ENCODE peak calls at places on chromosome 6, in four cellular contexts. Q is neural crest cell, E is hypothalamus, N is HTR-8/SVneo. A is an unnamed sample.

GRCh38 chr6:44470106-44470446 is 82.6 kb downstream of the CDC5L start:
- DNase-seq in Q (no peak), E (no peak), N (no peak), A (no peak)

GRCh38 chr6:18632670-18633410 is 245.7 kb downstream of the RNF144B start:
- DNase-seq in Q (no peak), E (no peak), N (peak), A (no peak)

GRCh38 chr6:138162104-138162946 is 586 bp downstream of the ARFGEF3 start:
- DNase-seq in Q (no peak), E (no peak), N (no peak), A (no peak)

GRCh38 chr6:90072501-90072900 is 178.2 kb downstream of the GJA10 start:
- DNase-seq in Q (no peak), E (no peak), N (no peak), A (no peak)

GRCh38 chr6:25360611-25361010 is 81.4 kb downstream of the CARMIL1 start:
- DNase-seq in Q (no peak), E (no peak), N (no peak), A (no peak)

GRCh38 chr6:14822689-14823088 is 423.2 kb upstream of the JARID2 start:
- DNase-seq in Q (no peak), E (no peak), N (no peak), A (no peak)

GRCh38 chr6:150813319-150813992 is 52.0 kb upstream of the MTHFD1L start:
- DNase-seq in Q (no peak), E (no peak), N (no peak), A (no peak)

GRCh38 chr6:168949876-168950499 is 303.7 kb downstream of the THBS2 start:
- DNase-seq in Q (no peak), E (no peak), N (no peak), A (no peak)

GRCh38 chr6:113381957-113382356 is 475.2 kb upstream of the MARCKS start:
- DNase-seq in Q (no peak), E (no peak), N (no peak), A (no peak)

GRCh38 chr6:155883741-155884140 is 428.1 kb upstream of the NOX3 start:
- DNase-seq in Q (no peak), E (no peak), N (no peak), A (no peak)

GRCh38 chr6:107532707-107533106 is 42.8 kb downstream of the SOBP start:
- DNase-seq in Q (no peak), E (no peak), N (no peak), A (no peak)

GRCh38 chr6:49087372-49087771 is 375.7 kb downstream of the MMUT start:
- DNase-seq in Q (no peak), E (no peak), N (no peak), A (no peak)

GRCh38 chr6:50853924-50854323 is 35.3 kb downstream of the TFAP2B start:
- DNase-seq in Q (no peak), E (no peak), N (no peak), A (no peak)

GRCh38 chr6:144639654-144640053 is 354.5 kb downstream of the UTRN start:
- DNase-seq in Q (no peak), E (no peak), N (no peak), A (no peak)

GRCh38 chr6:136288566-136289326 is 900 bp downstream of the BCLAF1 start:
- DNase-seq in Q (peak), E (peak), N (peak), A (peak)

GRCh38 chr6:33621396-33622388 is 570 bp downstream of the ITPR3 start:
- DNase-seq in Q (no peak), E (no peak), N (no peak), A (no peak)

GRCh38 chr6:48086187-48086586 is 24.8 kb downstream of the PTCHD4 start:
- DNase-seq in Q (no peak), E (no peak), N (no peak), A (no peak)

GRCh38 chr6:144055121-144055931 is 40.0 kb downstream of the SF3B5 start:
- DNase-seq in Q (no peak), E (no peak), N (no peak), A (no peak)

GRCh38 chr6:36735110-36735971 is 37.7 kb downstream of the RAB44 start:
- DNase-seq in Q (no peak), E (peak), N (peak), A (no peak)

GRCh38 chr6:3542032-3542640 is 85.3 kb upstream of the SLC22A23 start:
- DNase-seq in Q (no peak), E (no peak), N (no peak), A (no peak)

GRCh38 chr6:37311666-37312473 is 41.9 kb upstream of the RNF8 start:
- DNase-seq in Q (no peak), E (no peak), N (no peak), A (no peak)

GRCh38 chr6:158626360-158627167 is 18.0 kb downstream of the DYNLT1 start:
- DNase-seq in Q (no peak), E (no peak), N (no peak), A (no peak)

GRCh38 chr6:35084511-35085203 is 56.5 kb downstream of the TCP11 start:
- DNase-seq in Q (no peak), E (no peak), N (no peak), A (no peak)

GRCh38 chr6:126546771-126547170 is 206.9 kb downstream of the CENPW start:
- DNase-seq in Q (no peak), E (no peak), N (no peak), A (no peak)

GRCh38 chr6:111888928-111889696 is 15.9 kb upstream of the FYN start:
- DNase-seq in Q (peak), E (peak), N (no peak), A (peak)

GRCh38 chr6:168938546-168938945 is 315.1 kb downstream of the THBS2 start:
- DNase-seq in Q (no peak), E (no peak), N (no peak), A (no peak)

GRCh38 chr6:22499815-22500214 is 69.6 kb upstream of the HDGFL1 start:
- DNase-seq in Q (no peak), E (no peak), N (no peak), A (no peak)

GRCh38 chr6:43477235-43478007 is at the start of gene TJAP1:
- DNase-seq in Q (peak), E (peak), N (peak), A (peak)

GRCh38 chr6:146127447-146128215 is 98.8 kb downstream of the GRM1 start:
- DNase-seq in Q (no peak), E (no peak), N (no peak), A (no peak)

A was measured in caudate nucleus.